ENCODE peak calls at places on chromosomes 11 and 22, in four cellular contexts. H, I, V and F are unnamed samples.

GRCh38 chr11:36564376-36565032 is 3.3 kb upstream of the RAG1 start:
- DNase-seq in H (peak), I (peak), V (peak), F (no peak)

GRCh38 chr11:102204174-102204573 is 93.9 kb downstream of the YAP1 start:
- DNase-seq in H (no peak), I (no peak), V (no peak), F (no peak)

GRCh38 chr11:79332017-79332416 is 108.8 kb downstream of the TENM4 start:
- DNase-seq in H (no peak), I (no peak), V (peak), F (no peak)

GRCh38 chr22:22944268-22944985 is 56.8 kb downstream of the IGLL5 start:
- DNase-seq in H (no peak), I (no peak), V (no peak), F (no peak)

GRCh38 chr11:26947379-26947844 is 46.5 kb upstream of the FIBIN start:
- DNase-seq in H (peak), I (peak), V (peak), F (no peak)

GRCh38 chr11:22079133-22079847 is 113.6 kb upstream of the ANO5 start:
- DNase-seq in H (no peak), I (no peak), V (no peak), F (no peak)

GRCh38 chr22:42769574-42770447 is 49.1 kb upstream of the A4GALT start:
- DNase-seq in H (peak), I (peak), V (peak), F (peak)

GRCh38 chr11:18612394-18612793 is 12.8 kb downstream of the MISFA start:
- DNase-seq in H (no peak), I (no peak), V (no peak), F (no peak)

GRCh38 chr11:46120711-46121327 is 435 bp downstream of the PHF21A start:
- DNase-seq in H (peak), I (peak), V (peak), F (no peak)

GRCh38 chr11:65868907-65869306 is 3.7 kb downstream of the EFEMP2 start:
- DNase-seq in H (no peak), I (no peak), V (no peak), F (no peak)

GRCh38 chr11:62851807-62852522 is 12.6 kb upstream of the WDR74 start:
- DNase-seq in H (no peak), I (no peak), V (no peak), F (no peak)

GRCh38 chr11:45922425-45923082 is at the start of gene LARGE2:
- DNase-seq in H (peak), I (no peak), V (no peak), F (no peak)

GRCh38 chr11:1852885-1853284 is at the start of gene LSP1:
- DNase-seq in H (no peak), I (no peak), V (no peak), F (no peak)

GRCh38 chr22:36327922-36328551 is 59.7 kb downstream of the MYH9 start:
- DNase-seq in H (no peak), I (peak), V (peak), F (no peak)

GRCh38 chr11:99370557-99371200 is 349.9 kb downstream of the CNTN5 start:
- DNase-seq in H (peak), I (peak), V (peak), F (no peak)

GRCh38 chr22:36853407-36854099 is 7.3 kb upstream of the NCF4 start:
- DNase-seq in H (no peak), I (no peak), V (peak), F (no peak)

GRCh38 chr11:5846689-5847088 is 5.0 kb upstream of the OR52E6 start:
- DNase-seq in H (no peak), I (no peak), V (no peak), F (no peak)

GRCh38 chr11:16881766-16882165 is 132.4 kb downstream of the PLEKHA7 start:
- DNase-seq in H (no peak), I (no peak), V (no peak), F (no peak)

GRCh38 chr11:16880184-16880583 is 134.0 kb downstream of the PLEKHA7 start:
- DNase-seq in H (no peak), I (no peak), V (no peak), F (no peak)

GRCh38 chr11:16883179-16883578 is 131.0 kb downstream of the PLEKHA7 start:
- DNase-seq in H (no peak), I (no peak), V (no peak), F (no peak)

GRCh38 chr11:16879690-16880089 is 134.5 kb downstream of the PLEKHA7 start:
- DNase-seq in H (no peak), I (no peak), V (no peak), F (no peak)

DNA sequence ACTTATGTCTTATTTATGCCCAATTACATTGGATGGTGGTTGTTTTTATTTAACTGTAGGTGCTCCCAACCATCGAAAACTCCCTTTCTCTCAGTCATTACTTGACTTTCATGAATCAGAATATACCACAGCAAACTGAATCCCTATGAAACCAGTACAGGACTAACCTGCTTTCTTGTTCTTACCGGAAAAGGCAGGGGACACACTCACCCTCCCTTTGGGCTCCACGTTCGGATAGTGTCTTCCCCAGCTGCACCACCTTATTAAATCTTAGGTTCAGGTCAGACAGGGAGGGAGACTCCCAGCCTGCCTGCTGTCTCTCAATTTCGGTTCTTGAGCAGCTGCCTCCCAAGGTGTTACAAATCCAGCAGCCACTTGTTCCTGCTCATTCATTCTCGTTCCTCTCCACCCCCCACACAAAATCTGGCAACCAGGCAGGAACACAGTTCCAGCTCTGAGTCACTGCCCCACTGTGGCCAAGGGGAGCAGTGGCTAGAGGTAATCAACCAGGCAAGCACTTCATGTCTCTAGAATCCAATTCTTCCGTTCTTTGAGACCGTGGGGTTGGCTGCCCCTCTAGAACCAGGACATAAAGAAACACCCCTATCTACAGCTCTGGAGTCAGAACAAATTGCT is 133.0 kb downstream of the PLEKHA7 start:
- DNase-seq in H (peak), I (no peak), V (peak), F (no peak)
- TF ChIP-seq CTCF in H (no peak), I (peak), V (peak), F (no peak)

GRCh38 chr22:18023509-18024275 is 669 bp downstream of the MICAL3 start:
- DNase-seq in H (peak), I (peak), V (peak), F (peak)
- TF ChIP-seq CTCF in H (no peak), I (peak), V (no peak), F (no peak)

GRCh38 chr11:133930767-133931448 is 25.9 kb downstream of the IGSF9B start:
- DNase-seq in H (no peak), I (no peak), V (no peak), F (no peak)
- TF ChIP-seq CTCF in H (no peak), I (peak), V (peak), F (no peak)

DNA sequence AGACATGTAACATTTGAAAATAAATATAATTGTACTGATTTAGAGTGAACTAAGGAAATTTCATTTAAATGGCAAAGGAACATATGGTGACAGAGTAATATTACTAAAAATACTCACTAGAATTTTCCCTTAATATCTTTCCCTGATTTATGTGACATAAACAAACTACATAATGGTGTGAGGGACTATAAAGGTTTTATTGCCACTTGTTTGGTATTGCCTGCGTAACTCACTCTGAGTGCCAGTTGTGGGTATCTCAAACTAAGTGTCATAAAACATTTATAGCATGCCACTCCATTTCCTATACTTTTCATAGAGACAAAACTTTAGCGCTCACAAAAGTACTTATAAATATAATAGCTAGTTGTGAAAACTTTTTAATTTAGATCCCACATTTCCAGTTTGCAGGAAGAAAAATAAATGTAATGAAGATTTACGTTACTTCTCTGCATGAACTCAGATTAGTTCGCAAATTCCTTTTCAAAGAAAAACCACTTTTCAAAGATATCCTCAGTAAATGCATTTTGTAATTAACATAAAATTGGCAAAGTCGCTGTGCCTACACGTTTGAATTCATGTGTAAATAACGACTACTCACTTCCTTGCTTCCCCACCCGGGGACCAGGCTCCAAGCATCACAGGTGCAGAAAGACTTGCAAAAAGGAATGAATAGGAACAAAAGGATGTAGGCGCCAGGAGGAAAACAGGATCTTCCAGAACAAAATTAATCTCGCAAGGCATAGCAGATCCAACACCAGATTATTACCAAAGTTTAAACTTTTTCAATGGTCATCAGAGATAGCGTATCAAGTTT is 1.6 kb upstream of the QSER1 start:
- DNase-seq in H (no peak), I (no peak), V (no peak), F (no peak)
- TF ChIP-seq CTCF in H (no peak), I (no peak), V (no peak), F (no peak)

GRCh38 chr11:116272181-116272789 is 500.5 kb downstream of the BUD13 start:
- DNase-seq in H (no peak), I (no peak), V (no peak), F (no peak)
- TF ChIP-seq CTCF in H (no peak), I (no peak), V (no peak), F (no peak)

GRCh38 chr11:48172818-48173609 is 43.6 kb upstream of the OR4B1 start:
- DNase-seq in H (peak), I (peak), V (peak), F (peak)
- TF ChIP-seq CTCF in H (peak), I (peak), V (peak), F (peak)

DNA sequence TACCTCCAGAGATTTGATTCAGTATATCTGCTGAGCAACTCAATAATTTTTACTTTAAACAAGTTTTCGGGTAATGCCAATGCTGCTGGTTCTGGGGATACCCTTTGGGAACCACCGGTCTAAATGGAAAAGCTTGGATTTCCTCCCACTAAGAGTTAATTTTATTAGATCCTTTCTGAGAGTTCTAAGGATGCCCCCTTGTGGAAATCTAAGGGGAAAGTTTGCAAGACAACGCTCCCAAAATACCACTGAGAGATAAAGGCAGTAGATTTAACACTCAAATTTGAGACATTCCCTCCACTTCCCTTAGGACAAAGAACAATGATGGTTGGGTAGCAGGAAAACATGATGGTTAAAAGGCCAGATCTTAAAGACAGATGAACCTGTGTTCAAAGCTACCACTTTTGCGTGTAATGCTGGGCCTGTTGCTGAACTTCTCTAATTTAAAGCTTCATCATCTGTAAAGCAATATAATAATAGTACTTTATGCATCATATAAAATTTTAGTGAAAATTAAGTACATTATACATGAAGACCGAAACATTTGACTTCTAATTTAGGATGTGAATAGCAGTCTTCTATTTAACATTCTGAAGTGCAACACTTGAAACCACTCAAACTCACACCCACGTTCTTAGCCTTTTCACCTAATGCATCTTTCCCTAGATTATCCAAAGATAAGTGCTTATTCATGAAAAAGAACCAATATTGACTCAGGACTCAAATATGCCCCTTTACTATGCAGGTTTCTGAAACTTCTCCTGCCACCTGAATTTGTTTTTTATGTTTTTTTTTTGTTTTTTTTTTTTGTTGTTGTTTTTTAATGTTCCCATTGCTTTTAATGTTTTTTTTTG is 110.1 kb upstream of the LUZP2 start:
- DNase-seq in H (no peak), I (peak), V (peak), F (no peak)
- TF ChIP-seq CTCF in H (no peak), I (peak), V (peak), F (no peak)